ENCODE peak calls at places on chromosomes 7 and 10, in six cellular contexts. K is GM12865, R is coronary artery, V is caudate nucleus, F is pancreas, M is memory B cell. G is an unnamed sample.

GRCh38 chr10:117457932-117458331 is 82.7 kb upstream of the PDZD8 start:
- DNase-seq in R (no peak), K (no peak), M (no peak), V (no peak), F (no peak), G (no peak)

GRCh38 chr7:69208848-69209247 is 389.4 kb upstream of the AUTS2 start:
- DNase-seq in V (no peak), R (no peak), F (no peak), K (peak), M (peak), G (no peak)

GRCh38 chr10:132510174-132510611 is 27.4 kb upstream of the INPP5A start:
- DNase-seq in R (peak), M (no peak), K (no peak), F (peak), V (no peak), G (no peak)

GRCh38 chr10:282294-283139 is 147.3 kb downstream of the ZMYND11 start:
- DNase-seq in M (no peak), V (no peak), K (peak), F (no peak), R (no peak), G (no peak)

GRCh38 chr7:80785961-80786360 is 132.9 kb downstream of the SEMA3C start:
- DNase-seq in M (no peak), K (no peak), R (no peak), V (no peak), F (no peak), G (no peak)

GRCh38 chr10:46286991-46287693 is at the start of gene ANTXRL:
- DNase-seq in K (no peak), R (no peak), F (peak), M (no peak), V (no peak), G (no peak)

GRCh38 chr10:4243651-4244050 is 458.6 kb upstream of the KLF6 start:
- DNase-seq in K (no peak), R (no peak), F (no peak), M (no peak), V (no peak), G (no peak)

GRCh38 chr10:59622320-59622901 is 87.2 kb downstream of the SLC16A9 start:
- DNase-seq in M (peak), F (peak), V (no peak), R (no peak), K (peak), G (peak)

GRCh38 chr10:79360499-79361342 is 13.5 kb downstream of the PPIF start:
- DNase-seq in R (no peak), M (no peak), V (no peak), F (no peak), K (no peak), G (no peak)

GRCh38 chr7:1114505-1114904 is 26.6 kb downstream of the GPER1 start:
- DNase-seq in F (peak), M (no peak), V (no peak), R (no peak), K (no peak), G (no peak)

GRCh38 chr7:28725911-28726310 is 232.2 kb downstream of the TRIL start:
- DNase-seq in K (no peak), M (no peak), R (no peak), V (no peak), F (no peak), G (no peak)

GRCh38 chr7:81297317-81297716 is 378.5 kb upstream of the SEMA3C start:
- DNase-seq in R (no peak), K (no peak), V (no peak), M (no peak), F (no peak), G (no peak)

GRCh38 chr7:127809285-127809702 is 157.3 kb downstream of the SND1 start:
- DNase-seq in K (no peak), F (no peak), R (no peak), M (no peak), V (no peak), G (no peak)

GRCh38 chr7:153401795-153402720 is 642.5 kb downstream of the ACTR3B start:
- DNase-seq in M (no peak), V (no peak), R (no peak), F (no peak), K (no peak), G (no peak)

GRCh38 chr7:107579881-107580715 is at the start of gene BCAP29:
- DNase-seq in M (peak), K (peak), V (peak), F (peak), R (peak), G (no peak)

GRCh38 chr10:79158402-79159097 is 89.8 kb downstream of the ZMIZ1 start:
- DNase-seq in F (no peak), K (no peak), M (no peak), V (no peak), R (no peak), G (peak)